ENCODE peak calls at places on chromosomes 5 and 9, in ten cellular contexts. E is astrocyte; N is brain microvascular endothelial cell; S is fibroblast of villous mesenchyme; U is GM12865; D is SK-N-SH; H is CD4-positive, alpha-beta T cell; T is colonic mucosa; G is foreskin fibroblast; V is endothelial cell of umbilical vein. C is an unnamed sample.

GRCh38 chr9:69317081-69317480 is 7.9 kb upstream of the ENTREP1 start:
- DNase-seq in E (peak; percentile 56), N (peak; percentile 25), S (no peak), U (no peak), D (no peak), H (no peak), T (no peak), G (no peak), V (peak; percentile 26), C (no peak)

GRCh38 chr5:94263068-94263467 is 355.3 kb downstream of the KIAA0825 start:
- DNase-seq in E (no peak), N (no peak), S (no peak), U (peak; percentile 16), D (no peak), H (no peak), T (no peak), G (no peak), V (no peak), C (no peak)

GRCh38 chr5:170112876-170113516 is 7.3 kb downstream of the FOXI1 start:
- DNase-seq in E (no peak), N (no peak), S (no peak), U (no peak), D (no peak), H (no peak), T (no peak), G (no peak), V (no peak), C (no peak)

GRCh38 chr5:151082976-151083651 is 2.3 kb upstream of the TNIP1 start:
- DNase-seq in E (no peak), N (no peak), S (no peak), U (peak; percentile 83), D (no peak), H (peak; percentile 51), T (peak; percentile 81), G (no peak), V (no peak), C (peak; percentile 70)

GRCh38 chr5:87398981-87399616 is 13.6 kb downstream of the CCNH start:
- DNase-seq in E (no peak), N (no peak), S (no peak), U (no peak), D (no peak), H (no peak), T (no peak), G (peak; percentile 22), V (no peak), C (no peak)

GRCh38 chr5:138544171-138545134 is 1.4 kb upstream of the ETF1 start:
- DNase-seq in E (no peak), N (peak; percentile 13), S (peak; percentile 44), U (peak; percentile 16), D (no peak), H (no peak), T (peak; percentile 27), G (peak; percentile 70), V (peak; percentile 36), C (no peak)

GRCh38 chr5:154058055-154059038 is 19.6 kb downstream of the MFAP3 start:
- DNase-seq in E (peak; percentile 69), N (peak; percentile 41), S (peak; percentile 16), U (peak; percentile 76), D (no peak), H (no peak), T (no peak), G (peak; percentile 35), V (no peak), C (no peak)

GRCh38 chr9:21434202-21435014 is 5.8 kb upstream of the IFNA1 start:
- DNase-seq in E (peak; percentile 49), N (peak; percentile 71), S (peak; percentile 78), U (peak; percentile 71), D (peak; percentile 16), H (peak; percentile 27), T (peak; percentile 57), G (peak; percentile 86), V (peak; percentile 68), C (no peak)

GRCh38 chr5:112918679-112919078 is 3.3 kb downstream of the REEP5 start:
- DNase-seq in E (no peak), N (no peak), S (no peak), U (no peak), D (no peak), H (no peak), T (no peak), G (peak; percentile 29), V (no peak), C (no peak)

GRCh38 chr5:112914584-112914983 is 7.4 kb downstream of the REEP5 start:
- DNase-seq in E (peak; percentile 47), N (peak; percentile 51), S (no peak), U (no peak), D (no peak), H (no peak), T (no peak), G (peak; percentile 45), V (no peak), C (no peak)

GRCh38 chr5:112915831-112916230 is 6.2 kb downstream of the REEP5 start:
- DNase-seq in E (no peak), N (no peak), S (no peak), U (peak; percentile 41), D (no peak), H (no peak), T (no peak), G (no peak), V (no peak), C (no peak)

GRCh38 chr5:112918136-112918535 is 3.9 kb downstream of the REEP5 start:
- DNase-seq in E (no peak), N (no peak), S (no peak), U (no peak), D (no peak), H (no peak), T (no peak), G (no peak), V (no peak), C (no peak)

DNA sequence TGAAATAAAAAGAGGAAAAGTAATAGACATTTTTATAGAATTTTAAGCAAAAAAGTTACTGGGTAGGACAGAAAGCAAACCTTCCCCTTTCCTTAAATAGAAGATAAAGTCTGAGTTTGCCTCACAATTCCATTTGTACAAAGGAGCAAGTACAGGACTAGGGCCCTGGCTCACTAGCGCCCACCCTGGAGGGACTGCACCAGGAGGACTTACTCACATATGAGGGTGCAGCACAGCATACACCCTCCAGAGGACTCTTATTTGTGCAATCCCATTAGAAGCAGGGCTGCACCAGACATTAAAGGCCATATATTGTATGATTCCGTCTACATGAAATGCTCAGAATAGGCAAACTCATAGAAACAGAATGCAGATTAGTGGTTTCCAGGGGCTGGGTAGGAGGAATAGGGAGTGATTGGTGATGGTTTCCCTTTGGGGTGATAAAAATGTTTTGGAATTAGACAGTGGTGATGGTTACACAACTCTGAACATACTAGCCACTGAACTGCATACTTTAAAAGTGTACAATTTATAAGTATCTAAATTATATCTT is 4.5 kb downstream of the REEP5 start:
- DNase-seq in E (no peak), N (no peak), S (peak; percentile 58), U (peak; percentile 45), D (peak; percentile 37), H (no peak), T (no peak), G (peak; percentile 26), V (no peak), C (no peak)
- TF ChIP-seq CTCF in E (peak; percentile 16), N (peak; percentile 55), S (peak; percentile 33), U (peak; percentile 32), D (peak; percentile 43), H (peak; percentile 19), T (no peak), G (no peak), V (peak; percentile 3), C (no peak)

GRCh38 chr5:92309336-92309991 is 926.3 kb upstream of the ARRDC3 start:
- DNase-seq in E (peak; percentile 27), N (peak; percentile 4), S (peak; percentile 68), U (peak; percentile 6), D (peak; percentile 53), H (no peak), T (no peak), G (peak; percentile 77), V (peak; percentile 31), C (no peak)
- TF ChIP-seq CTCF in E (peak; percentile 46), N (peak; percentile 44), S (peak; percentile 53), U (peak; percentile 28), D (peak; percentile 73), H (no peak), T (no peak), G (peak; percentile 36), V (peak; percentile 24), C (no peak)

GRCh38 chr5:179800071-179800695 is 6.4 kb downstream of the LTC4S start:
- DNase-seq in E (no peak), N (no peak), S (no peak), U (no peak), D (no peak), H (no peak), T (no peak), G (no peak), V (no peak), C (no peak)

GRCh38 chr5:179802207-179802883 is 4.3 kb downstream of the MGAT4B start:
- DNase-seq in E (no peak), N (no peak), S (no peak), U (no peak), D (no peak), H (no peak), T (no peak), G (peak; percentile 38), V (no peak), C (no peak)

GRCh38 chr5:179802950-179803562 is 3.6 kb downstream of the MGAT4B start:
- DNase-seq in E (no peak), N (no peak), S (no peak), U (no peak), D (no peak), H (no peak), T (peak; percentile 26), G (no peak), V (no peak), C (no peak)

GRCh38 chr5:179800696-179801201 is 5.9 kb downstream of the MGAT4B start:
- DNase-seq in E (no peak), N (no peak), S (no peak), U (no peak), D (no peak), H (no peak), T (no peak), G (no peak), V (no peak), C (no peak)

DNA sequence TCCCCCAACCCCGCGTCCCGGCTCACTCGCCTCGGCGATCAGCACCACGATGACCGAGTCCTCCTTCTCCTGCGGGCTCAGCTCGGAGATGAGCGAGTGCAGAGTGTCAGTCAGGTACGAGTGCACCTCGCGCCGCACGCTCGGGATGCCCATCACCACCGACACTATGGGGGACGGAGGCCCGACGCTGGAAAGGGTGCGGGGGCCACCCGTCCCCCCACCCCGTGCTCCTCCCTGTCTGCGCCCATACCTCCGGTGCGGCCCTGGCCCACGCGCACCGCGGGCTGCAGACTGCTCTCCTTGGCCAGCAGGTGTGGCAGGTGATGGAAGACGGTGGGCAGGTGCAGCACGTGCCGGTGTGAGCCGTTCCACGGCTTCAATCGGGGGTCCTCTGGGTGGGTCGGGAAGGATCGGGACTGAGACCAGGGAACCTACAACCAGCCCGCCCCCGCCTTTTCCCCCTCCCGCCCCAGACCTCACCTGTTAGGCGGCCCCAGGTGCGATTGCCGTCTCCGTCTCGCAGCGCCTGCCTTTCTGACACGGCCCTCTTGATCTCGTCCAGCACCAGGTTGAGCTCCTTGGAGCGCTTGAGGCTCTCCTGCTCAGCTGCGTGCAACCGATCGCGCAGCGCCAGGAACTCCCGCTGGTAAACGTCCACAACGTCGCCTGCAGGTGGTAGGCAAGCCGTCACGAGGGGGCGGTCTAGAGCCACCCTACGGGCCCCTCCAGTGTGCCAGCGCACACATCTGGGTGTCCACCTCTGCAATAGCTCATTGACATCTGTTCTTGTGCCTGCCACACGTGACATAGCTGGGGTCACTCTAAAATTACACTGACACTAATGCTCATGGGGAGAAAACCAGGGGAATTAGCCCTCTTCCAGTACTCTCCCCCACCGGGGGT is 5.1 kb downstream of the MGAT4B start:
- DNase-seq in E (no peak), N (peak; percentile 34), S (peak; percentile 61), U (peak; percentile 84), D (peak; percentile 79), H (peak; percentile 79), T (peak; percentile 84), G (peak; percentile 82), V (peak; percentile 63), C (peak; percentile 81)
- TF ChIP-seq CTCF in E (peak; percentile 44), N (peak; percentile 83), S (peak; percentile 66), U (peak; percentile 86), D (peak; percentile 30), H (peak; percentile 84), T (peak; percentile 65), G (peak; percentile 39), V (peak; percentile 86), C (peak; percentile 92)

DNA sequence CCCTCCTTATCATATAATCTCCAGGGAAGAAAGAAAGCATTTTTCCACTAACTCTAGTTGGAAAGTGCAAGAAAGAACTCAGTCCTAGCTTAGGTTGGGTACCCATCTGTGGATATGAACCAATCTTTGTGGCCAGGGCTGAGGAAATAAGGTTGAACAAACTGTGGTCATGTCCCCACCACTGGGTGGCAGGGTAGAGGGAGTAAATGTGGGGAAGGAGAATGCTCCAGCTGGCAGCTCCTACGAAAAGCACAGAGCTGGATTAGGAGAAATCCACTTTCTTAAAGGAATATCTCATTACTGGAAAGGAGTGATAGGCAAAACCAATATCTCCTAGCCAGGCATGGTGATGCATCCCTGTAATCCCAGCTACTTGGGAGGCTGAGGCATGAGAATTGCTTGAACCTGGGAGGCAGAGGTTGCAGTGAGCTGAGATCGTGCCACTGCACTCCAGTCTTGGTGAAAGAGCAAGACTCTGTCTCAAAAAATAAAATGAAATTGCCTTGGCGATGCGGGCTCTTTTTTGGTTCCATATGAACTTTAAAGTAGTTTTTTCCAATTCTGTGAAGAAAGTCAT is 175.1 kb downstream of the CCDC192 start:
- DNase-seq in E (no peak), N (peak; percentile 53), S (peak; percentile 54), U (peak; percentile 30), D (peak; percentile 12), H (no peak), T (peak; percentile 81), G (peak; percentile 65), V (peak; percentile 71), C (no peak)
- TF ChIP-seq CTCF in E (peak; percentile 37), N (peak; percentile 80), S (peak; percentile 72), U (peak; percentile 34), D (peak; percentile 48), H (no peak), T (no peak), G (peak; percentile 49), V (peak; percentile 65), C (peak; percentile 18)

C was measured in CD14-positive monocyte.